ENCODE peak calls at places on chromosomes 7 and 10, in six cellular contexts. U is hepatocyte, D is fibroblast of lung, G is neural progenitor cell, T is tibial artery, H is H1. Q is an unnamed sample.

GRCh38 chr10:51000164-51000563 is 74.1 kb upstream of the PRKG1 start:
- DNase-seq in G (no peak), U (no peak), H (no peak), D (peak; percentile 49), T (no peak), Q (no peak)

GRCh38 chr7:42426163-42426562 is 189.2 kb upstream of the GLI3 start:
- DNase-seq in H (no peak), G (no peak), U (no peak), T (no peak), D (peak; percentile 20), Q (no peak)

GRCh38 chr7:137606061-137606674 is 240.6 kb downstream of the DGKI start:
- DNase-seq in D (peak; percentile 50), T (no peak), G (peak; percentile 65), U (peak; percentile 77), H (no peak), Q (no peak)

GRCh38 chr10:27383595-27384542 is 120.2 kb upstream of the RAB18 start:
- DNase-seq in T (no peak), U (no peak), H (no peak), G (no peak), D (peak; percentile 35), Q (no peak)

GRCh38 chr10:6062101-6062771 is at the start of gene IL2RA:
- DNase-seq in H (no peak), T (peak; percentile 60), D (no peak), G (no peak), U (no peak), Q (no peak)

GRCh38 chr7:130733866-130734524 is at the start of gene KLF14:
- DNase-seq in D (peak; percentile 23), G (peak; percentile 75), H (no peak), T (no peak), U (peak; percentile 35), Q (peak; percentile 12)

GRCh38 chr7:35004531-35005096 is 32.7 kb downstream of the DPY19L1 start:
- DNase-seq in T (no peak), H (no peak), G (peak; percentile 33), U (no peak), D (peak; percentile 29), Q (no peak)

GRCh38 chr10:87925570-87925969 is 62.1 kb downstream of the PTEN start:
- DNase-seq in H (no peak), U (no peak), T (no peak), G (no peak), D (peak; percentile 57), Q (no peak)

GRCh38 chr7:47460251-47460989 is 121.5 kb downstream of the TNS3 start:
- DNase-seq in G (no peak), H (no peak), T (peak; percentile 62), D (no peak), U (peak; percentile 71), Q (no peak)

GRCh38 chr7:8197994-8198698 is 63.8 kb downstream of the ICA1 start:
- DNase-seq in H (no peak), U (no peak), T (no peak), G (no peak), D (no peak), Q (no peak)

GRCh38 chr10:12077580-12078180 is 8.9 kb downstream of the DHTKD1 start:
- DNase-seq in H (no peak), T (no peak), U (no peak), D (no peak), G (no peak), Q (no peak)

GRCh38 chr10:88841316-88842111 is 10.1 kb downstream of the ANKRD22 start:
- DNase-seq in G (no peak), H (no peak), U (no peak), T (no peak), D (no peak), Q (no peak)

GRCh38 chr7:922334-923107 is 32.0 kb downstream of the ADAP1 start:
- DNase-seq in T (peak; percentile 56), D (no peak), U (no peak), G (no peak), H (no peak), Q (no peak)

GRCh38 chr7:22572937-22573336 is 72.9 kb upstream of the STEAP1B start:
- DNase-seq in U (no peak), G (no peak), T (no peak), D (peak; percentile 89), H (no peak), Q (no peak)

GRCh38 chr7:130831817-130832481 is 97.9 kb upstream of the KLF14 start:
- DNase-seq in G (peak; percentile 50), H (no peak), U (peak; percentile 69), D (peak; percentile 48), T (no peak), Q (no peak)

GRCh38 chr7:23242935-23243334 is 3.6 kb upstream of the GPNMB start:
- DNase-seq in D (no peak), G (no peak), H (no peak), U (no peak), T (no peak), Q (no peak)

GRCh38 chr10:66455304-66455703 is 470.5 kb upstream of the LRRTM3 start:
- DNase-seq in T (no peak), D (no peak), G (no peak), U (no peak), H (no peak), Q (no peak)

GRCh38 chr7:85039196-85039923 is 147.5 kb downstream of the SEMA3D start:
- DNase-seq in D (no peak), U (no peak), T (no peak), G (no peak), H (no peak), Q (no peak)

GRCh38 chr10:6788191-6788590 is 208.1 kb upstream of the PRKCQ start:
- DNase-seq in T (no peak), H (no peak), D (no peak), U (no peak), G (no peak), Q (no peak)

GRCh38 chr7:80392229-80393169 is 119.4 kb downstream of the GNAT3 start:
- DNase-seq in T (no peak), D (peak; percentile 26), U (peak; percentile 50), G (no peak), H (no peak), Q (no peak)

GRCh38 chr10:23338155-23338828 is 6.3 kb downstream of the C10orf67 start:
- DNase-seq in H (no peak), T (no peak), D (peak; percentile 86), G (peak; percentile 31), U (peak; percentile 29), Q (no peak)

GRCh38 chr7:97819161-97819560 is 53.0 kb downstream of the ASNS start:
- DNase-seq in T (no peak), U (no peak), D (no peak), H (no peak), G (peak; percentile 6), Q (no peak)

GRCh38 chr10:95327367-95327766 is 36.6 kb upstream of the PDLIM1 start:
- DNase-seq in T (no peak), D (peak; percentile 55), G (peak; percentile 14), U (peak; percentile 34), H (no peak), Q (peak; percentile 56)

GRCh38 chr7:24637021-24637420 is 63.8 kb downstream of the PALS2 start:
- DNase-seq in G (no peak), U (no peak), H (no peak), D (peak; percentile 50), T (no peak), Q (no peak)

GRCh38 chr10:101780818-101781654 is 2.2 kb downstream of the NPM3 start:
- DNase-seq in T (peak; percentile 69), H (no peak), D (peak; percentile 41), U (peak; percentile 84), G (peak; percentile 86), Q (peak; percentile 48)
- H3K4me1 ChIP-seq in T (peaks cover 4% of the 10 kb centered on the region), H (peaks cover 24% of the 10 kb centered on the region), D (peaks cover 7% of the 10 kb centered on the region), U (peaks cover 29% of the 10 kb centered on the region), G (peaks cover 40% of the 10 kb centered on the region), Q (peaks cover 61% of the 10 kb centered on the region)

GRCh38 chr7:92749832-92750231 is 86.5 kb downstream of the CDK6 start:
- DNase-seq in D (no peak), H (no peak), T (no peak), G (no peak), U (no peak), Q (no peak)
- H3K4me1 ChIP-seq in D (peaks cover 17% of the 10 kb centered on the region), H (peaks cover 5% of the 10 kb centered on the region), T (no peaks in the 10 kb centered on the region), G (peaks cover 10% of the 10 kb centered on the region), U (peaks cover 22% of the 10 kb centered on the region), Q (peaks cover 33% of the 10 kb centered on the region)

GRCh38 chr7:17696422-17696821 is 243.9 kb downstream of the SNX13 start:
- DNase-seq in G (no peak), U (peak; percentile 56), H (no peak), T (peak; percentile 81), D (peak; percentile 66), Q (peak; percentile 81)

GRCh38 chr7:17697128-17697881 is 243.0 kb downstream of the SNX13 start:
- DNase-seq in T (no peak), D (no peak), G (no peak), U (no peak), H (no peak), Q (peak; percentile 26)

GRCh38 chr7:17700138-17700537 is 240.2 kb downstream of the SNX13 start:
- DNase-seq in D (no peak), H (no peak), G (no peak), U (no peak), T (no peak), Q (no peak)

GRCh38 chr7:17699696-17700095 is 240.6 kb downstream of the SNX13 start:
- DNase-seq in U (no peak), H (no peak), D (no peak), T (no peak), G (no peak), Q (no peak)
- H3K4me1 ChIP-seq in U (no peaks in the 10 kb centered on the region), H (no peaks in the 10 kb centered on the region), D (peaks cover 2% of the 10 kb centered on the region), T (no peaks in the 10 kb centered on the region), G (no peaks in the 10 kb centered on the region), Q (no peaks in the 10 kb centered on the region)

GRCh38 chr7:140618291-140618690 is 22.3 kb downstream of the DENND2A start:
- DNase-seq in T (no peak), U (no peak), H (no peak), G (no peak), D (no peak), Q (no peak)

GRCh38 chr7:140621326-140622035 is 19.1 kb downstream of the DENND2A start:
- DNase-seq in T (no peak), D (peak; percentile 66), H (no peak), G (no peak), U (no peak), Q (no peak)

GRCh38 chr7:140619101-140619615 is 21.5 kb downstream of the DENND2A start:
- DNase-seq in H (no peak), G (no peak), T (no peak), D (no peak), U (no peak), Q (no peak)

GRCh38 chr7:140625908-140626868 is 14.4 kb downstream of the DENND2A start:
- DNase-seq in G (peak; percentile 48), D (peak; percentile 97), H (peak; percentile 85), T (peak; percentile 90), U (peak; percentile 86), Q (peak; percentile 92)

DNA sequence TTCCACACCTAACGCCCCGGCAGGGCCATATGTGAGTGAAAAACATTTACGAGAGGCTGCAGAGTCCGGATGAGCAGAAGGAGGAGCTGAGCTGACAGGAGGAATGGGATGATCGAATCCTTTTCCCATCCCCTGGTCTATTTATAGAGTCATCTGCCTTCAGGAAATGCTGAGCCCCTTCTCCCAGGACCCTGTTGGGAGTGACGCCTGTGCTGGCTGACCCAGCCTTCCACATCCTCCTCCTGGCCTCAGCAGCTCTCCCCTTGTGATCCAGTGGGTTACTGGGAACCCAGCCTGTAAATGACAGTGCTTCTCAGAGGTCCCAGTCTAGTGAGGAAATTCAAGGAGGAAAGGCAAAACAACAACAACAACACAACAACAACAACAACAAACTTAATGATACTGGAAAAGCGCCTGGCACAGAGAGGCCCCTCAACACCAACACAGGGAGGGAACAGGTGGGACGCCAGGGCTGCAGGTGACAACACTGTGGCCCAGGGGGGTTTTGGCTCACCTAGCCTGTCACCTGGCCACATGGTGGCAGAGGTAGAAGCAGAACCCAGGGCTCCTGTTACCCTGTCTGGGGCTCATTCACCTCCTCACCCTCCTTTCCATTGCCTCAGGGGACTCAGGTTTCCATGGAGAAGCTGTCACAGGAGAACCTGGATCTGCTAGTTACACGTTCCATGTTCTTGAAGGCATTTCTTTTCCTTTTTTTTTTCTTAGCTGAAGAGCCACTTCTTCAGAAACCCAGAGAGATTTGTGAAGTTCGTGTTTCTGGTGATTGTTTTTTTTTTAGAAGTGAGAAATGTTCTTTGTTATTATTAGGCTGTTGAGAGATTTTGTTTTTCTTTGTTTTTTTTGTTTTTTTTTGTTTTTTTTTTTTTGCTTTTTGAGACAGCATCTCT is 16.4 kb downstream of the DENND2A start:
- DNase-seq in H (no peak), D (no peak), G (no peak), T (peak; percentile 31), U (peak; percentile 45), Q (no peak)
- H3K4me1 ChIP-seq in H (peaks cover 14% of the 10 kb centered on the region), D (peaks cover 30% of the 10 kb centered on the region), G (peaks cover 7% of the 10 kb centered on the region), T (no peaks in the 10 kb centered on the region), U (peaks cover 19% of the 10 kb centered on the region), Q (peaks cover 77% of the 10 kb centered on the region)

Q was measured in left ventricle myocardium inferior.